ENCODE peak calls at places on chromosome 11, in six cellular contexts. X is Karpas-422, M is thoracic aorta, C is SK-N-SH, H is lower lobe of right lung, O is uterus. K is an unnamed sample. For H3K4me1, the result is how much of the 10 kb centered on the place peaks cover.

GRCh38 chr11:110147965-110148709 is 54.9 kb downstream of the ZC3H12C start:
- DNase-seq in C (no peak), X (no peak), O (no peak), H (no peak), M (no peak), K (no peak)

GRCh38 chr11:64056213-64056785 is 20.6 kb downstream of the FLRT1 start:
- DNase-seq in H (no peak), C (peak), M (no peak), O (no peak), X (no peak), K (no peak)

GRCh38 chr11:116186592-116186991 is 586.2 kb downstream of the BUD13 start:
- DNase-seq in X (no peak), C (no peak), M (no peak), H (no peak), O (no peak), K (no peak)

GRCh38 chr11:126219547-126219946 is 8.0 kb downstream of the FAM118B start:
- DNase-seq in H (no peak), X (no peak), M (no peak), O (no peak), C (no peak), K (no peak)

GRCh38 chr11:70742553-70743291 is 344.4 kb downstream of the CTTN start:
- DNase-seq in M (no peak), H (peak), X (no peak), O (no peak), C (peak), K (no peak)

GRCh38 chr11:97772696-97773095 is 1248.1 kb upstream of the CNTN5 start:
- DNase-seq in O (no peak), X (no peak), H (no peak), M (no peak), C (peak), K (no peak)

GRCh38 chr11:9575531-9576240 is 2.2 kb downstream of the WEE1 start:
- DNase-seq in X (no peak), H (no peak), O (no peak), C (no peak), M (no peak), K (no peak)

GRCh38 chr11:8806974-8807373 is 104.0 kb upstream of the AKIP1 start:
- DNase-seq in X (no peak), O (no peak), H (no peak), M (no peak), C (no peak), K (no peak)

GRCh38 chr11:126891556-126892217 is 108.9 kb downstream of the KIRREL3 start:
- DNase-seq in O (no peak), X (no peak), M (no peak), C (no peak), H (no peak), K (no peak)

GRCh38 chr11:73980001-73980960 is 2.4 kb downstream of the UCP2 start:
- DNase-seq in H (peak), X (peak), M (no peak), O (no peak), C (no peak), K (peak)

GRCh38 chr11:124793466-124794278 is 6.5 kb downstream of the MSANTD2 start:
- DNase-seq in M (no peak), C (peak), X (peak), H (no peak), O (no peak), K (peak)

GRCh38 chr11:73040046-73040445 is 102.1 kb downstream of the FCHSD2 start:
- DNase-seq in O (no peak), M (no peak), H (no peak), C (no peak), X (no peak), K (no peak)

GRCh38 chr11:86386791-86387190 is 12.1 kb downstream of the CCDC81 start:
- DNase-seq in H (no peak), M (no peak), X (no peak), O (no peak), C (no peak), K (no peak)

GRCh38 chr11:76443254-76443935 is 1.4 kb upstream of the EMSY start:
- DNase-seq in M (no peak), X (no peak), C (no peak), H (no peak), O (no peak), K (no peak)

GRCh38 chr11:23284626-23285025 is 424.4 kb upstream of the CCDC179 start:
- DNase-seq in H (no peak), M (no peak), O (no peak), C (no peak), X (no peak), K (no peak)

GRCh38 chr11:83292709-83293435 is 6.7 kb upstream of the CCDC90B start:
- DNase-seq in H (no peak), O (no peak), C (peak), M (no peak), X (peak), K (peak)

GRCh38 chr11:68837583-68838571 is 3.8 kb downstream of the CPT1A start:
- DNase-seq in O (no peak), H (no peak), X (no peak), C (no peak), M (no peak), K (no peak)
- H3K4me1 ChIP-seq in O (under half), H (half or more), X (under half), C (under half), M (under half), K (under half)

DNA sequence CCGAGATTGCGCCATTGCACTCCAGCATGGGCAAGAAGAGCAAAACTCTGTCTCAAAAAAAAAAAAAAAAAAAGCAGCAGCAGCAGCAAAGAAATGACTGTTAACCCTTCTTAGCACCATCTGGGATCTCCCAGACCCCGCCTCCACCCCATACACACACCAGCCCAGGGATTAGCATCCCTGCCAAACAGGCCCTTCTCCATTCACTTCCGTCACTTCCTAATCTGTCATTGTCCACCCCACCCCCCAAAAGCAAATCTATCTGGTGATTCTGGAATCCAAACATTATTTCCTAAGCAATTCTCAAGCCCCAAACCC is 5.8 kb upstream of the AHNAK start:
- DNase-seq in M (no peak), X (no peak), H (no peak), O (peak), C (no peak), K (no peak)
- H3K4me1 ChIP-seq in M (half or more), X (under half), H (half or more), O (under half), C (half or more), K (under half)

GRCh38 chr11:94803491-94803890 is 35.3 kb downstream of the AMOTL1 start:
- DNase-seq in X (no peak), H (no peak), C (no peak), O (no peak), M (no peak), K (no peak)

GRCh38 chr11:94805994-94806393 is 37.8 kb downstream of the AMOTL1 start:
- DNase-seq in X (no peak), O (no peak), M (no peak), C (no peak), H (no peak), K (no peak)

GRCh38 chr11:94806436-94806835 is 38.3 kb downstream of the AMOTL1 start:
- DNase-seq in C (no peak), H (no peak), X (no peak), O (no peak), M (no peak), K (no peak)

GRCh38 chr11:94802501-94802900 is 34.3 kb downstream of the AMOTL1 start:
- DNase-seq in M (no peak), C (no peak), H (no peak), X (no peak), O (no peak), K (no peak)

DNA sequence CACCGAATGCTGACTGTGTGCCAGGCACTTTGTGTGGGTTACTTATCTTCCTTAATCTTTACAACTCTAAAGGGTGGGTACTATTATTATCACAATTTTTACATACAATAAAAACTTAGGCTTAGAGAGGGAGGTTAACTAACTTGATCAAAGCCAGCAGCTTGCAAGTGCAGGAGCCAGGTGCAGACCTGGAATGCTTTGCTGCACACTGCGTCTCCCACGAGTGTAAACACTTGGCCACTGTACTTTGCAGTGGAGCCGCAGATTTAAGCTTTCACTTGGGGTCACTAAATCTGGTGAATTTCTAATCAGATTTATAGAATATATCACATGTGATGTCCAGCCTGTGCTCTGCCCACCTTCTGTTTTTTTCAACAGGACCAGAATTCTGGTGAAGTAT is 36.7 kb downstream of the AMOTL1 start:
- DNase-seq in O (no peak), C (no peak), M (no peak), X (no peak), H (no peak), K (no peak)
- H3K4me1 ChIP-seq in O (under half), C (under half), M (under half), X (under half), H (under half), K (under half)

GRCh38 chr11:11574373-11574772 is 47.4 kb downstream of the GALNT18 start:
- DNase-seq in X (no peak), O (no peak), H (no peak), M (no peak), C (no peak), K (no peak)

GRCh38 chr11:11569936-11570491 is 51.8 kb downstream of the GALNT18 start:
- DNase-seq in M (no peak), H (peak), X (no peak), C (no peak), O (peak), K (no peak)

GRCh38 chr11:11570823-11571222 is 51.0 kb downstream of the GALNT18 start:
- DNase-seq in H (no peak), X (no peak), O (no peak), M (no peak), C (no peak), K (no peak)

GRCh38 chr11:11571893-11572292 is 49.9 kb downstream of the GALNT18 start:
- DNase-seq in H (no peak), C (no peak), M (no peak), X (no peak), O (no peak), K (no peak)

GRCh38 chr11:11572386-11572785 is 49.4 kb downstream of the GALNT18 start:
- DNase-seq in H (no peak), O (no peak), M (no peak), X (no peak), C (no peak), K (no peak)
- H3K4me1 ChIP-seq in H (under half), O (under half), M (under half), X (under half), C (under half), K (under half)